ENCODE peak calls at places on chromosomes 12 and 14, in ten cellular contexts. Z is colonic mucosa, W is heart right ventricle, I is A549, V is adrenal gland, M is endothelial cell of umbilical vein, Y is IMR-90, X is H1, Q is HepG2, C is lower lobe of right lung. A is an unnamed sample.

GRCh38 chr14:56322531-56322930 is 204.3 kb downstream of the PELI2 start:
- DNase-seq in Z (no peak), W (no peak), I (no peak), V (no peak), M (no peak), Y (peak), X (no peak), Q (no peak), C (no peak), A (no peak)

GRCh38 chr12:108386704-108387360 is 47.7 kb upstream of the CMKLR1 start:
- DNase-seq in Z (no peak), W (no peak), I (no peak), V (no peak), M (no peak), Y (no peak), X (no peak), Q (no peak), C (no peak), A (no peak)

GRCh38 chr14:73245401-73246325 is 8.4 kb downstream of the PAPLN start:
- DNase-seq in Z (peak), W (peak), I (no peak), V (peak), M (peak), Y (no peak), X (no peak), Q (no peak), C (peak), A (no peak)

GRCh38 chr12:48998497-48999353 is 450 bp downstream of the DDN start:
- DNase-seq in Z (peak), W (peak), I (peak), V (peak), M (no peak), Y (peak), X (no peak), Q (no peak), C (peak), A (no peak)

GRCh38 chr14:59262717-59263469 is 74.4 kb downstream of the DAAM1 start:
- DNase-seq in Z (peak), W (no peak), I (peak), V (no peak), M (peak), Y (no peak), X (no peak), Q (peak), C (no peak), A (no peak)

GRCh38 chr14:77641534-77642341 is 25.3 kb upstream of the SPTLC2 start:
- DNase-seq in Z (peak), W (peak), I (peak), V (peak), M (peak), Y (peak), X (no peak), Q (no peak), C (peak), A (no peak)

GRCh38 chr12:88985631-88986030 is 366.7 kb downstream of the DUSP6 start:
- DNase-seq in Z (no peak), W (no peak), I (no peak), V (no peak), M (no peak), Y (peak), X (no peak), Q (no peak), C (no peak), A (no peak)

GRCh38 chr14:99659333-99659741 is 14.4 kb downstream of the HHIPL1 start:
- DNase-seq in Z (no peak), W (no peak), I (no peak), V (no peak), M (no peak), Y (no peak), X (no peak), Q (no peak), C (no peak), A (no peak)

GRCh38 chr12:109539508-109539907 is 33.8 kb downstream of the MMAB start:
- DNase-seq in Z (no peak), W (no peak), I (no peak), V (no peak), M (peak), Y (peak), X (no peak), Q (no peak), C (no peak), A (no peak)

GRCh38 chr12:120181991-120182631 is 12.4 kb downstream of the GCN1 start:
- DNase-seq in Z (no peak), W (no peak), I (no peak), V (peak), M (no peak), Y (peak), X (no peak), Q (peak), C (no peak), A (peak)

GRCh38 chr12:45704968-45705367 is 24.5 kb upstream of the ARID2 start:
- DNase-seq in Z (no peak), W (no peak), I (no peak), V (no peak), M (peak), Y (no peak), X (no peak), Q (no peak), C (no peak), A (no peak)

GRCh38 chr14:95237121-95237876 is 80.0 kb upstream of the DICER1 start:
- DNase-seq in Z (peak), W (no peak), I (no peak), V (no peak), M (no peak), Y (no peak), X (no peak), Q (peak), C (no peak), A (no peak)

GRCh38 chr14:55746533-55746932 is 166.5 kb downstream of the KTN1 start:
- DNase-seq in Z (no peak), W (no peak), I (no peak), V (no peak), M (no peak), Y (peak), X (no peak), Q (peak), C (no peak), A (no peak)

GRCh38 chr12:32598688-32599087 is 80.4 kb upstream of the DNM1L start:
- DNase-seq in Z (no peak), W (no peak), I (no peak), V (no peak), M (no peak), Y (no peak), X (no peak), Q (no peak), C (no peak), A (no peak)

GRCh38 chr14:24605435-24606190 is 3.9 kb downstream of the GZMH start:
- DNase-seq in Z (peak), W (peak), I (peak), V (peak), M (peak), Y (no peak), X (peak), Q (peak), C (no peak), A (peak)

GRCh38 chr14:75626857-75627256 is 33.8 kb downstream of the ERG28 start:
- DNase-seq in Z (no peak), W (no peak), I (no peak), V (peak), M (no peak), Y (no peak), X (no peak), Q (no peak), C (no peak), A (no peak)

GRCh38 chr14:97655169-97655948 is 858.2 kb downstream of the VRK1 start:
- DNase-seq in Z (no peak), W (no peak), I (no peak), V (no peak), M (no peak), Y (no peak), X (no peak), Q (no peak), C (no peak), A (no peak)

GRCh38 chr14:72402429-72402772 is 470.2 kb downstream of the RGS6 start:
- DNase-seq in Z (no peak), W (no peak), I (no peak), V (no peak), M (no peak), Y (no peak), X (no peak), Q (no peak), C (no peak), A (no peak)

GRCh38 chr14:76274324-76274723 is 101.6 kb upstream of the ESRRB start:
- DNase-seq in Z (no peak), W (no peak), I (no peak), V (no peak), M (no peak), Y (no peak), X (no peak), Q (no peak), C (no peak), A (no peak)

GRCh38 chr14:78107171-78107570 is 63.0 kb upstream of the NRXN3 start:
- DNase-seq in Z (no peak), W (no peak), I (no peak), V (no peak), M (no peak), Y (no peak), X (no peak), Q (no peak), C (no peak), A (peak)

GRCh38 chr14:95291859-95292542 is 27.7 kb downstream of the CLMN start:
- DNase-seq in Z (peak), W (peak), I (peak), V (peak), M (peak), Y (peak), X (no peak), Q (no peak), C (no peak), A (no peak)

GRCh38 chr12:94676011-94676709 is 25.8 kb upstream of the TMCC3 start:
- DNase-seq in Z (peak), W (no peak), I (no peak), V (peak), M (peak), Y (no peak), X (no peak), Q (no peak), C (peak), A (no peak)

GRCh38 chr14:64218344-64219240 is 75.6 kb downstream of the ESR2 start:
- DNase-seq in Z (no peak), W (no peak), I (no peak), V (no peak), M (no peak), Y (no peak), X (no peak), Q (no peak), C (no peak), A (no peak)

GRCh38 chr12:122870867-122871664 is 24.9 kb downstream of the VPS37B start:
- DNase-seq in Z (no peak), W (no peak), I (no peak), V (peak), M (peak), Y (peak), X (no peak), Q (no peak), C (peak), A (no peak)

GRCh38 chr12:129404556-129404955 is 499.3 kb downstream of the TMEM132D start:
- DNase-seq in Z (no peak), W (no peak), I (no peak), V (no peak), M (no peak), Y (no peak), X (no peak), Q (no peak), C (no peak), A (no peak)

GRCh38 chr14:85535916-85536834 is 6.2 kb downstream of the FLRT2 start:
- DNase-seq in Z (no peak), W (no peak), I (peak), V (peak), M (peak), Y (peak), X (no peak), Q (peak), C (no peak), A (no peak)

GRCh38 chr12:95742586-95742985 is 48.0 kb downstream of the NTN4 start:
- DNase-seq in Z (no peak), W (no peak), I (no peak), V (no peak), M (no peak), Y (no peak), X (no peak), Q (no peak), C (no peak), A (no peak)

GRCh38 chr12:117370588-117370987 is 9.2 kb upstream of the NOS1 start:
- DNase-seq in Z (no peak), W (no peak), I (no peak), V (no peak), M (no peak), Y (no peak), X (no peak), Q (no peak), C (no peak), A (no peak)

GRCh38 chr14:96249016-96249415 is 7.0 kb upstream of the BDKRB1 start:
- DNase-seq in Z (no peak), W (no peak), I (peak), V (no peak), M (no peak), Y (peak), X (no peak), Q (no peak), C (no peak), A (no peak)

GRCh38 chr12:89648211-89648930 is 60.3 kb downstream of the ATP2B1 start:
- DNase-seq in Z (no peak), W (no peak), I (no peak), V (no peak), M (no peak), Y (peak), X (peak), Q (peak), C (no peak), A (no peak)

GRCh38 chr14:99604766-99605298 is 825 bp upstream of the CCDC85C start:
- DNase-seq in Z (no peak), W (peak), I (peak), V (peak), M (peak), Y (peak), X (no peak), Q (no peak), C (no peak), A (peak)

GRCh38 chr12:3275171-3276041 is 198.2 kb downstream of the TSPAN9 start:
- DNase-seq in Z (peak), W (peak), I (peak), V (peak), M (peak), Y (peak), X (peak), Q (peak), C (peak), A (peak)

GRCh38 chr14:67438969-67439368 is 27.0 kb upstream of the PLEK2 start:
- DNase-seq in Z (no peak), W (no peak), I (no peak), V (no peak), M (no peak), Y (no peak), X (no peak), Q (no peak), C (no peak), A (no peak)

GRCh38 chr14:67435603-67436002 is 23.6 kb upstream of the PLEK2 start:
- DNase-seq in Z (no peak), W (no peak), I (no peak), V (peak), M (no peak), Y (no peak), X (no peak), Q (no peak), C (no peak), A (no peak)

GRCh38 chr14:67440513-67440912 is 28.5 kb upstream of the PLEK2 start:
- DNase-seq in Z (peak), W (no peak), I (no peak), V (no peak), M (no peak), Y (no peak), X (no peak), Q (no peak), C (no peak), A (no peak)

GRCh38 chr14:67432088-67432564 is 20.2 kb upstream of the PLEK2 start:
- DNase-seq in Z (no peak), W (no peak), I (no peak), V (no peak), M (no peak), Y (no peak), X (no peak), Q (no peak), C (no peak), A (no peak)

DNA sequence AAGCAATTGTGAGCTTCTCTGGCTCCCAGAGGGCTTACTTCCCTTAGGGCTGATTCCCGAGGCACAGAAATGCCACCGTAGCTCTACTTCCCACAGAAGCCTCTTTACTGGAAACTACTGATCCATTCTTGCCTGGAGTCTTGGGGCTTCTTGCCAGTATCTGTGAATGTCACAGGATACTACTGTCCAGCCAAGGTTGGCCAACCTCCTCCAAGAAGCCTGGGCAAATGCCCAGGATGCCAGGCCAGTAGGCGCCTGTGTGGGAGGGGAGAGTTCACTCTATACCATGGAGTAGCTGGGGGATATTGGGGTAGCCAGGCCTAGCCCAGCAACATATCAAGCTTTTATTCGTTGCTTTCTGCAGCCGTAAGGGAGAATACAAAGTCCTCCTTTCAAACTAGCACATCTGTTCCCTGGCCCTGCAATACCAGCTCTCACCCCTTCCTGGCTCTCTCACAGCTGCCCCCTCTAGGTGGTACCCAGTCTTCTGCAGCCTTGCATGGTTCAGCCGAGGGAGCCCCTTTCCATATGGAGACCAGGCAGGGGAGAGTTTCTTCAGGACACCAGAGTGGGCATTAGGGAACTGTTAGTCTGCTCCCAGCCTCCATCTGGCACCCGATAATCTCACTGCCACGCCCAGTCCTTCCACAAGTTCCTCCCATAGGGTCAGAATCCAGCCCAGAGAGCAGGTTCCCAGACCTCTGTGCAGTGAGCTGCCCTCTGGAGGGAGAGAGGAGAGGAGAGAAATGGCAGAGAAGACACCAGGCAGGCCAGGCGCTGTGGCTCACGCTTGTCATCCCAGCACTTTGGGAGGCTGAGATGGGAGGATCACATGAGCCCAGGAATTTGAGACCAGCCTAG is 24.3 kb upstream of the PLEK2 start:
- DNase-seq in Z (no peak), W (no peak), I (no peak), V (peak), M (no peak), Y (no peak), X (no peak), Q (peak), C (no peak), A (peak)
- TF ChIP-seq CTCF in Z (no peak), W (no peak), I (no peak), V (no peak), M (no peak), Y (no peak), X (peak), Q (peak), C (no peak), A (peak)

GRCh38 chr12:104785886-104786285 is 172.2 kb downstream of the SLC41A2 start:
- DNase-seq in Z (no peak), W (no peak), I (no peak), V (no peak), M (no peak), Y (no peak), X (no peak), Q (no peak), C (no peak), A (no peak)
- H3K27ac ChIP-seq in Z (no peak), W (no peak), I (no peak), V (no peak), M (no peak), Y (no peak), X (no peak), Q (no peak), C (no peak), A (no peak)

GRCh38 chr12:40013292-40013691 is 92.6 kb downstream of the SLC2A13 start:
- DNase-seq in Z (no peak), W (no peak), I (no peak), V (no peak), M (no peak), Y (no peak), X (no peak), Q (no peak), C (no peak), A (no peak)

GRCh38 chr12:40012709-40013108 is 93.2 kb downstream of the SLC2A13 start:
- DNase-seq in Z (no peak), W (no peak), I (no peak), V (no peak), M (peak), Y (peak), X (no peak), Q (no peak), C (no peak), A (no peak)

GRCh38 chr12:40010899-40011774 is 94.7 kb downstream of the SLC2A13 start:
- DNase-seq in Z (peak), W (no peak), I (peak), V (peak), M (peak), Y (peak), X (no peak), Q (peak), C (no peak), A (peak)

GRCh38 chr12:40013847-40014246 is 92.0 kb downstream of the SLC2A13 start:
- DNase-seq in Z (no peak), W (no peak), I (no peak), V (no peak), M (no peak), Y (no peak), X (no peak), Q (no peak), C (no peak), A (no peak)

DNA sequence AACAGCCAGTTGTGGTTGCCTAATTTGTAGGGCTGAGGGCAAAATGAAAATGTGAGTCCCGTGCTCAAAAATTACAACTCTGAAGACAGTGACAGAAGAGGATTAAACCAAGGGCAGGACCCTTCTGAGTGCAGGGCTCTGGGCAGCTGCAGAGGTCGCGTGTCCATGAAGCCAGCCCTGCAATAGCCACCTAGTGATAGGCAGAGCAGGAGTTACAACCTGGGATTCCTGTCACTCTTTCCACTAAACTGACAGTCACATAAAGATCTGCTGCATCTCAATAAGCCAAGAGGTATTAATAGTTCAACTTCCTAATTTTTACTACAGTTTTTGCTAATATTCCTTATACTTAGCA is 94.1 kb downstream of the SLC2A13 start:
- DNase-seq in Z (no peak), W (no peak), I (no peak), V (no peak), M (peak), Y (no peak), X (no peak), Q (no peak), C (no peak), A (no peak)
- H3K4me3 ChIP-seq in Z (no peak), W (peak), I (no peak), V (no peak), M (no peak), Y (no peak), X (no peak), Q (no peak), C (peak), A (no peak)

DNA sequence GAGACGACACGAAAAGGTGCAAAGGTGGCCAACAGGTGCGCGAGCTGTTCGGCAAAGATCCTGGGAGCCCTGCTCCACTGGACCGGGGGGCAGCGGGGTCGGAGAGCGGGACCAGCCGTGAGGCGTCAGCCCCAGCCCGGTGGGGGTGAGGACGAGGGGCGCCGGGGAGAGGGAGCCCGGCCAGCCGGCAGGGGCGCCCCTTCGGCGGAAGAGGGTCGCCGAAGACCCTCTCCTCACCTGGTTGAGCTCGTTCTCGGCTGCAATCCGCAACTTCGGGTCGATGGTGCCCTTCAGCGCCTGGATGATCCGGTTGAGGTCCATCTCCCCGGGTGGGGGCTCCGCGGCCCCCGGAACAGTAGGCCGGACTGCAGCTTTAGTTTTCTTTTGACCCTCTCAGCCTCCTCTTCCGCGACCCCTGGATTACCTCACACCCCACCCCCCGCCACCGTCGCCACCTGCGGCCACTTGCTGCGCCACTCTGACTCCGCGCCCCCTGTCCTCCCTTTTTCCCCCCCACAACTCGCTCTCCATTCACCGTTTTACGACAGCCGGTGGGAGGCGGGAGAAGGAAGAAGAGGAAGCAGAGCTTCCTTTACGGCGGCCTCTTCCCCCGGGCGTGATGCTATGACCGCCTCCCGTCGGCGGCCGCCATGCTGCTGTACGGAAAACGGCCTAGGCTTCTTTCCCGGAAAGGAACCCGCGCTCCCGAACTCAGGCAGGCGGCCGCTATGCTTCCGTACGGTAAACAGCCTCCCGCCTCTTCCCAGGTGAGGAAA is at the start of gene IPO8:
- DNase-seq in Z (peak), W (peak), I (peak), V (peak), M (peak), Y (peak), X (peak), Q (peak), C (peak), A (peak)
- TF ChIP-seq CTCF in Z (peak), W (peak), I (peak), V (no peak), M (peak), Y (peak), X (peak), Q (peak), C (peak), A (peak)

GRCh38 chr14:103741876-103742275 is 26.3 kb downstream of the ZFYVE21 start:
- DNase-seq in Z (no peak), W (no peak), I (no peak), V (no peak), M (no peak), Y (no peak), X (no peak), Q (no peak), C (no peak), A (no peak)
- H3K27ac ChIP-seq in Z (no peak), W (peak), I (no peak), V (no peak), M (no peak), Y (no peak), X (no peak), Q (no peak), C (no peak), A (no peak)

GRCh38 chr12:79415296-79415695 is 275.5 kb downstream of the PAWR start:
- DNase-seq in Z (no peak), W (no peak), I (no peak), V (no peak), M (no peak), Y (no peak), X (no peak), Q (no peak), C (no peak), A (no peak)
- H3K4me3 ChIP-seq in Z (no peak), W (no peak), I (no peak), V (no peak), M (no peak), Y (no peak), X (no peak), Q (no peak), C (no peak), A (no peak)

A was measured in WERI-Rb-1.